ENCODE peak calls at places on chromosomes 16 and 17, in eight cellular contexts. C is keratinocyte, F is PC-9, R is HepG2, D is IMR-90, K is neuronal stem cell, M is SK-N-SH, J is DND-41. P is an unnamed sample. For H3K4me1, the result is how much of the 10 kb centered on the place peaks cover.

GRCh38 chr16:73202176-73202729 is 154.3 kb upstream of the ZFHX3 start:
- DNase-seq in C (no peak), F (no peak), R (peak), D (peak), K (no peak), M (no peak), J (no peak), P (peak)

GRCh38 chr17:35543856-35544255 is 6.4 kb upstream of the SLFN12L start:
- DNase-seq in C (no peak), F (no peak), R (no peak), D (peak), K (no peak), M (no peak), J (no peak), P (no peak)

GRCh38 chr17:72258711-72259110 is 137.9 kb downstream of the SOX9 start:
- DNase-seq in C (no peak), F (no peak), R (no peak), D (no peak), K (no peak), M (no peak), J (no peak), P (no peak)

GRCh38 chr17:73861543-73861942 is 217.3 kb upstream of the SDK2 start:
- DNase-seq in C (no peak), F (no peak), R (no peak), D (no peak), K (no peak), M (no peak), J (no peak), P (no peak)

GRCh38 chr17:30299000-30299399 is 7.3 kb upstream of the BLMH start:
- DNase-seq in C (no peak), F (no peak), R (no peak), D (peak), K (no peak), M (no peak), J (no peak), P (no peak)

GRCh38 chr17:36994438-36994837 is 45.7 kb downstream of the AATF start:
- DNase-seq in C (no peak), F (no peak), R (no peak), D (peak), K (no peak), M (no peak), J (no peak), P (peak)

GRCh38 chr17:57985675-57985974 is 2.4 kb downstream of the VEZF1 start:
- DNase-seq in C (no peak), F (no peak), R (no peak), D (peak), K (no peak), M (peak), J (no peak), P (peak)

GRCh38 chr17:49515196-49515770 is 20.2 kb downstream of the NGFR start:
- DNase-seq in C (no peak), F (peak), R (peak), D (peak), K (peak), M (peak), J (no peak), P (peak)

GRCh38 chr16:84925092-84925772 is 86.1 kb downstream of the ZDHHC7 start:
- DNase-seq in C (no peak), F (peak), R (peak), D (no peak), K (no peak), M (peak), J (peak), P (no peak)

GRCh38 chr16:83992624-83993023 is 24.6 kb downstream of the NECAB2 start:
- DNase-seq in C (no peak), F (no peak), R (no peak), D (peak), K (no peak), M (no peak), J (no peak), P (peak)

GRCh38 chr17:16491703-16492612 is at the start of gene LRRC75A:
- DNase-seq in C (no peak), F (peak), R (no peak), D (peak), K (peak), M (peak), J (peak), P (peak)

GRCh38 chr17:42212382-42212781 is 18.1 kb upstream of the GHDC start:
- DNase-seq in C (no peak), F (no peak), R (no peak), D (no peak), K (no peak), M (no peak), J (no peak), P (peak)

GRCh38 chr17:60661489-60661888 is 16.2 kb upstream of the BCAS3 start:
- DNase-seq in C (no peak), F (no peak), R (no peak), D (no peak), K (no peak), M (no peak), J (no peak), P (no peak)

GRCh38 chr17:3843935-3844516 is 2.0 kb downstream of the NCBP3 start:
- DNase-seq in C (no peak), F (peak), R (peak), D (no peak), K (no peak), M (peak), J (peak), P (peak)

GRCh38 chr16:14284930-14285541 is 213.9 kb downstream of the MRTFB start:
- DNase-seq in C (no peak), F (peak), R (peak), D (no peak), K (no peak), M (no peak), J (no peak), P (no peak)

GRCh38 chr16:86929149-86929871 is 351.0 kb downstream of the FOXL1 start:
- DNase-seq in C (no peak), F (no peak), R (no peak), D (peak), K (no peak), M (no peak), J (no peak), P (peak)

GRCh38 chr17:75468311-75468754 is 11.9 kb downstream of the TMEM94 start:
- DNase-seq in C (no peak), F (no peak), R (peak), D (no peak), K (no peak), M (no peak), J (no peak), P (no peak)

GRCh38 chr16:58970775-58971174 is 236.7 kb upstream of the GOT2 start:
- DNase-seq in C (no peak), F (no peak), R (no peak), D (no peak), K (no peak), M (no peak), J (no peak), P (peak)

GRCh38 chr17:78419970-78420820 is 41.7 kb downstream of the PGS1 start:
- DNase-seq in C (no peak), F (no peak), R (no peak), D (no peak), K (no peak), M (no peak), J (no peak), P (no peak)

GRCh38 chr17:30782206-30782605 is 42.3 kb downstream of the CRLF3 start:
- DNase-seq in C (no peak), F (no peak), R (no peak), D (peak), K (no peak), M (no peak), J (no peak), P (no peak)

GRCh38 chr16:50146479-50147435 is 6.3 kb upstream of the TENT4B start:
- DNase-seq in C (no peak), F (no peak), R (no peak), D (no peak), K (no peak), M (no peak), J (no peak), P (no peak)

GRCh38 chr17:7019839-7020519 is 2.9 kb upstream of the BCL6B start:
- DNase-seq in C (no peak), F (peak), R (no peak), D (peak), K (no peak), M (peak), J (no peak), P (peak)

GRCh38 chr16:13333336-13333735 is 431.9 kb downstream of the SHISA9 start:
- DNase-seq in C (no peak), F (no peak), R (no peak), D (no peak), K (no peak), M (no peak), J (no peak), P (no peak)

GRCh38 chr17:30244853-30245385 is 9.4 kb upstream of the SLC6A4 start:
- DNase-seq in C (no peak), F (no peak), R (no peak), D (peak), K (no peak), M (no peak), J (no peak), P (peak)

GRCh38 chr17:50354198-50354597 is 8.3 kb downstream of the XYLT2 start:
- DNase-seq in C (no peak), F (no peak), R (no peak), D (no peak), K (no peak), M (no peak), J (no peak), P (no peak)

GRCh38 chr17:82234211-82235055 is 5.6 kb downstream of the SLC16A3 start:
- DNase-seq in C (no peak), F (peak), R (no peak), D (no peak), K (no peak), M (no peak), J (no peak), P (no peak)

GRCh38 chr16:11135167-11135973 is 120.6 kb downstream of the SOCS1 start:
- DNase-seq in C (no peak), F (peak), R (no peak), D (peak), K (no peak), M (no peak), J (no peak), P (peak)

DNA sequence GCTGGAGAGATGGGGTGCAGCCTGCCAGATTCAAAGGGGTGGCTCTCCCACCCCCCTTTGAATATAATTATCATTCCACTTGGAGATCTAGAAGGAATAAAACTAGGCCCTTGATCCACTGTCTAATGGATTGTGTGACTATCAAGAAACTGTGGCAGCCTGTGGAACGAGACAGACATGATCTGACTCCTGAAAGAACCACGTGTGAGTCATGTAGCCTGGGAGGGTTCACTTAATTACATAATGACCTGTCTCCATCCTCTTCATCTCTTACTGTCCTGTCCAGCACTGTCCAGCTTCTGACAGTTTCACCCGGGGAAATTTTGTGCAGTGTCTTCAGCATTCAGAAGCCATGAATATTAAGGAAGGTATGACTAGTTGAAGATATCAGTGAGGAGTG is 43.4 kb upstream of the CDH13 start:
- DNase-seq in C (no peak), F (no peak), R (no peak), D (peak), K (no peak), M (no peak), J (no peak), P (peak)
- H3K4me1 ChIP-seq in C (under half), F (under half), R (under half), D (under half), K (under half), M (under half), J (under half), P (under half)

DNA sequence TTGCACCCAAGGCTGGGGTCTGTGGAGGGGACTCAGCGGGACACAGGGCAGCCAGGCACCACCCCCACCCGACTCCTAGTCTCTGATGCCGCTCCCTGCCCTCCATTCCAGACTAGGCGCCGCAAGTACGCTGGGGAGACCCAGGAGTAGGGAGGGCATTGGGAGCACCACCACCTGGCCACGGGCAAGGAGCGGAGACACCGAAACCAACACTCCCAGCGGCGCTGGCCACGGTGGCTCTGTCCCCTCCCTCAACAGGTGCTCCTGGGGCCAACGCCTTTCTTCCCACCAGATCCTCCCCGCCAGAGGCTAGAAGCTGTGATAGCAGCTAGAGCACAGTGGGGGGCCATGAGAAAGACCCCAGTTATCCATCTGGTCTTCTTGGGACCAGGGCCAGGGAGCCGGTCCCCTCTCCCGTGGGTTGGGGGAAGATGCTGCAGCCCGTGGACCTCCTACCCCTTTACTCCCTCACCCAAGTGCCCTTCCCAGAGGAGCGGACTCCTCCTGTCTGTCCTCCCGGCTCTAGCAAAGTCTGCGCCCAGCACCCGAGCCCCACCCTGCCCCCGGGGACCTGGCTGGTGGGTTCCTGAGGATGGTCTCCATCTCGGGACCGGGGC is 453 bp upstream of the SYNGR3 start:
- DNase-seq in C (no peak), F (no peak), R (no peak), D (no peak), K (no peak), M (no peak), J (no peak), P (no peak)
- H2AFZ ChIP-seq in C (no peak), F (no peak), R (no peak), D (peak), K (peak), M (peak), J (no peak), P (no peak)

GRCh38 chr16:1047801-1048200 is 24.7 kb upstream of the SSTR5 start:
- DNase-seq in C (no peak), F (no peak), R (no peak), D (no peak), K (no peak), M (no peak), J (no peak), P (no peak)

GRCh38 chr16:1049113-1049975 is 23.2 kb upstream of the SSTR5 start:
- DNase-seq in C (no peak), F (no peak), R (no peak), D (no peak), K (no peak), M (no peak), J (no peak), P (no peak)

GRCh38 chr16:1049976-1050247 is 22.6 kb upstream of the SSTR5 start:
- DNase-seq in C (no peak), F (no peak), R (no peak), D (no peak), K (no peak), M (no peak), J (no peak), P (no peak)

GRCh38 chr16:1047123-1047522 is 25.4 kb upstream of the SSTR5 start:
- DNase-seq in C (no peak), F (no peak), R (no peak), D (no peak), K (no peak), M (no peak), J (no peak), P (no peak)

GRCh38 chr16:1048442-1049112 is 24.0 kb upstream of the SSTR5 start:
- DNase-seq in C (no peak), F (peak), R (peak), D (peak), K (peak), M (peak), J (peak), P (peak)
- H3K4me3 ChIP-seq in C (no peak), F (no peak), R (no peak), D (no peak), K (no peak), M (no peak), J (no peak), P (no peak)

GRCh38 chr16:89434490-89434889 is 55.9 kb downstream of the ANKRD11 start:
- DNase-seq in C (no peak), F (no peak), R (no peak), D (no peak), K (no peak), M (no peak), J (no peak), P (no peak)
- H3K4me1 ChIP-seq in C (under half), F (under half), R (half or more), D (under half), K (under half), M (under half), J (under half), P (under half)

GRCh38 chr17:1774390-1775176 is 12.7 kb downstream of the SERPINF1 start:
- DNase-seq in C (no peak), F (no peak), R (no peak), D (no peak), K (no peak), M (no peak), J (no peak), P (no peak)
- H2AFZ ChIP-seq in C (no peak), F (no peak), R (no peak), D (no peak), K (no peak), M (no peak), J (no peak), P (no peak)

DNA sequence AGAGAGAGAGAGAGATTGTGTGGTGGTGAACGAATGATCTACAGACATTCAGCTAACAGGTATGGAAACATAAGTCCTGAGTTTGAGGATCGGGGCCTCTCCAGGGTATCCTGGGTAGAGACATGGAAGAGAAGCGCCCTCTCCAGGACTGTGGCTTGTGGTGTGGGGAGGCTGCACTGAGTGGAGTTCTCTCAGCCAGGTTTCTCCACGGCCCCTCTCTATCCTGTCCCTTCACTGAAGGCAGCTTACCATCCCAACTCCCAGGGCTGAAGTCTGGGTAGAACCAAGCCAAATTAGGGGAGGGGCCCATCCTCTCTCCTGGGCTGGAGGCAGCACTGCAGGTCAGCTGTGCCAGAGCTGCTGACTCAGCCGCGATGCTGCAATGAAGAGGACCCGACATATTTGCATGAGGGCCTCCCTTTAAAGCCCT is 6.2 kb downstream of the C1QL1 start:
- DNase-seq in C (no peak), F (no peak), R (peak), D (no peak), K (no peak), M (no peak), J (no peak), P (peak)
- H3K4me3 ChIP-seq in C (no peak), F (no peak), R (no peak), D (no peak), K (no peak), M (no peak), J (no peak), P (no peak)

GRCh38 chr16:67084345-67085028 is 25.3 kb upstream of the PHAF1 start:
- DNase-seq in C (no peak), F (no peak), R (peak), D (peak), K (no peak), M (no peak), J (no peak), P (no peak)
- H3K4me1 ChIP-seq in C (under half), F (under half), R (under half), D (under half), K (under half), M (under half), J (under half), P (under half)

DNA sequence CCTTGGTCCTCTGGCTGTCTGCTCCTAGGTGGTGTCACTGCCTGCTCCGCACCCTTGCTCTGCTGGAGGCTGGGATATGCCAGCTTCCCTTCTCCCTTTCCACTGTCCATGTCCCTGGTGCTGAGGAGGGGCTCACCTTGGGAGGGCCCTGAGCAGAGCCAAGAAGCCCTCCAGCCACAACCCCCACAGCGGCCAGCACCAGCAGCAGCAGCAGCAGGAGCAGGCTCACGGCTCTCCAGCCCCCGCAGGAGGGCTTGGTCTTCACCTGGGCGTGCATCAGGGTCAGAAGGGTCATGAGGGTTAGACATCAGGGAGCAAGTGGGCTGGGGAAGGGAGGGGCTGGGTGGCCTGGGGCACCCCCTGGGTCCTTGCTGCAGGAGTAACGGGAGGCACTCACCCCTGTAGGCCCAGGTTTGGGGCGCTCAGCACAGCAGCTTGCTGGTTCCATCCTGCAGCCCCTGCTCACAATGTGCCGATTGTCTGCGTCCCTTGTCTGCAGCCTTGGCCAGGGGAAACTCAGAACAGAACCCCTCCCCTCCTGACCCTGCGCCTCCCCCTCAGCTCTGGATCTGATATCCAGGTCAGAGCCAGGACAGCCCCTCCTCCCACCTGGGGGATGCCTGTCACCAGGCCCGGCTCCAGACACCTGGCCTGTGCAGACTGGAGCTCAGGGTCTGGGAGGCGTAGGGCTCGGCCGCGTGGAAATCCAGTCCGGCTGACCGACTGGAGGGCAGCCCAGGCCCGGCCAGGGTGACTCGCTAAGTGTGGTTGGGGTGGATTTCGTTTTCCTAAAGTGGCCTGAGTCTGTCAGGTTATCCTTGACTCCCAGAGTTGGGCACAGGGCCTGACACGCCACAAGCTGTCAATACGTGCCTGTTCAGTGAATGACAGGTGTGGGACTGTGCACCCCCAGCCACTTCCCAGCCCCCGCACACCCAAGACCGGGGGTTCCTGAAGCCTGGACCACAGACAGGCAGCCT is at the start of gene BRICD5:
- DNase-seq in C (no peak), F (no peak), R (peak), D (peak), K (no peak), M (no peak), J (no peak), P (peak)
- H2AFZ ChIP-seq in C (no peak), F (no peak), R (no peak), D (no peak), K (no peak), M (no peak), J (no peak), P (no peak)

GRCh38 chr16:30518552-30518951 is 7.8 kb downstream of the ZNF768 start:
- DNase-seq in C (no peak), F (no peak), R (no peak), D (no peak), K (no peak), M (no peak), J (no peak), P (no peak)
- H3K4me3 ChIP-seq in C (no peak), F (no peak), R (no peak), D (no peak), K (no peak), M (no peak), J (no peak), P (no peak)